ENCODE peak calls at places on chromosomes 7 and 10, in six cellular contexts. L, G, D, I, R and Z are unnamed samples.

GRCh38 chr10:69757553-69758309 is 44.0 kb upstream of the COL13A1 start:
- DNase-seq in I (no peak), D (peak; percentile 57), L (peak; percentile 34), G (peak; percentile 77), R (no peak), Z (no peak)

GRCh38 chr10:78905940-78906308 is 162.8 kb upstream of the ZMIZ1 start:
- DNase-seq in D (no peak), L (no peak), I (no peak), R (no peak), G (no peak), Z (no peak)

GRCh38 chr10:70404906-70405824 is 1.2 kb downstream of the EIF4EBP2 start:
- DNase-seq in R (peak; percentile 87), G (peak; percentile 88), I (peak; percentile 70), D (peak; percentile 95), L (peak; percentile 69), Z (no peak)

GRCh38 chr7:117895271-117895670 is 22.0 kb upstream of the CTTNBP2 start:
- DNase-seq in L (no peak), R (no peak), G (no peak), D (no peak), I (no peak), Z (no peak)

GRCh38 chr7:52506325-52506724 is 529.1 kb upstream of the POM121L12 start:
- DNase-seq in D (no peak), G (no peak), R (no peak), L (no peak), I (no peak), Z (no peak)

GRCh38 chr10:14757996-14758395 is 16.7 kb downstream of the FAM107B start:
- DNase-seq in I (no peak), G (no peak), D (no peak), R (no peak), L (no peak), Z (no peak)

GRCh38 chr7:123352957-123353356 is 153.2 kb upstream of the SLC13A1 start:
- DNase-seq in R (no peak), G (no peak), L (no peak), I (no peak), D (no peak), Z (no peak)

GRCh38 chr10:101005869-101006567 is 6.4 kb downstream of the LZTS2 start:
- DNase-seq in I (no peak), R (no peak), D (no peak), G (no peak), L (no peak), Z (no peak)

GRCh38 chr10:50874723-50875122 is 10.7 kb downstream of the A1CF start:
- DNase-seq in D (no peak), G (no peak), I (no peak), L (no peak), R (peak; percentile 66), Z (no peak)

GRCh38 chr10:13990918-13991317 is 339.8 kb downstream of the FRMD4A start:
- DNase-seq in I (no peak), L (no peak), D (no peak), R (no peak), G (peak; percentile 75), Z (no peak)

GRCh38 chr7:118218413-118219156 is 5.9 kb upstream of the ANKRD7 start:
- DNase-seq in D (no peak), I (no peak), L (no peak), G (no peak), R (no peak), Z (no peak)

GRCh38 chr7:159197066-159197975 is 52.7 kb upstream of the VIPR2 start:
- DNase-seq in G (peak; percentile 63), D (no peak), L (no peak), R (peak; percentile 43), I (no peak), Z (no peak)

GRCh38 chr10:31051703-31052102 is 20.0 kb upstream of the ZNF438 start:
- DNase-seq in R (no peak), L (no peak), G (no peak), D (no peak), I (no peak), Z (no peak)

GRCh38 chr10:91883549-91884542 is 25.4 kb downstream of the FGFBP3 start:
- DNase-seq in G (peak; percentile 57), I (peak; percentile 24), L (no peak), R (no peak), D (peak; percentile 67), Z (no peak)

GRCh38 chr10:86888585-86889381 is 68.6 kb downstream of the MMRN2 start:
- DNase-seq in I (no peak), L (no peak), D (no peak), G (no peak), R (no peak), Z (no peak)

GRCh38 chr7:130024390-130024789 is 26.8 kb downstream of the ZC3HC1 start:
- DNase-seq in R (no peak), L (no peak), G (no peak), D (no peak), I (no peak), Z (no peak)

GRCh38 chr7:727104-727805 is at the start of gene PRKAR1B:
- DNase-seq in I (no peak), L (no peak), G (no peak), D (no peak), R (peak; percentile 72), Z (no peak)

GRCh38 chr7:79452032-79452494 is 1.4 kb downstream of the MAGI2 start:
- DNase-seq in D (peak; percentile 95), L (peak; percentile 85), I (peak; percentile 84), R (peak; percentile 71), G (peak; percentile 95), Z (peak; percentile 25)

GRCh38 chr10:100186253-100186780 is 488 bp upstream of the ERLIN1 start:
- DNase-seq in D (peak; percentile 49), R (peak; percentile 56), G (peak; percentile 67), I (no peak), L (peak; percentile 38), Z (no peak)

GRCh38 chr10:11693376-11693775 is 48.8 kb upstream of the ECHDC3 start:
- DNase-seq in R (no peak), G (no peak), L (no peak), I (no peak), D (no peak), Z (no peak)

GRCh38 chr7:88693131-88693530 is 66.4 kb upstream of the ZNF804B start:
- DNase-seq in L (no peak), R (no peak), I (no peak), G (no peak), D (no peak), Z (no peak)

GRCh38 chr10:3494879-3495230 is 290.2 kb downstream of the KLF6 start:
- DNase-seq in L (no peak), I (no peak), R (no peak), D (no peak), G (no peak), Z (no peak)
- H3K4me3 ChIP-seq in L (no peak overlapping the region), I (no peak overlapping the region), R (no peak overlapping the region), D (peak overlapping the region; percentile 46), G (peak overlapping the region; percentile 14), Z (no peak overlapping the region)

GRCh38 chr7:135670179-135670578 is 7.9 kb downstream of the STMP1 start:
- DNase-seq in R (no peak), L (no peak), G (no peak), D (no peak), I (no peak), Z (no peak)
- H3K27ac ChIP-seq in R (no peak overlapping the region), L (no peak overlapping the region), G (no peak overlapping the region), D (peak overlapping the region; percentile 19), I (no peak overlapping the region), Z (no peak overlapping the region)

GRCh38 chr7:25856056-25856780 is 295.8 kb upstream of the NFE2L3 start:
- DNase-seq in G (no peak), D (peak; percentile 50), L (no peak), R (peak; percentile 47), I (no peak), Z (no peak)
- H3K27me3 ChIP-seq in G (no peaks in the 10 kb centered on the region), D (no peaks in the 10 kb centered on the region), L (peaks cover 89% of the 10 kb centered on the region), R (peaks cover 21% of the 10 kb centered on the region), I (peaks cover 100% of the 10 kb centered on the region), Z (peaks cover 43% of the 10 kb centered on the region)

DNA sequence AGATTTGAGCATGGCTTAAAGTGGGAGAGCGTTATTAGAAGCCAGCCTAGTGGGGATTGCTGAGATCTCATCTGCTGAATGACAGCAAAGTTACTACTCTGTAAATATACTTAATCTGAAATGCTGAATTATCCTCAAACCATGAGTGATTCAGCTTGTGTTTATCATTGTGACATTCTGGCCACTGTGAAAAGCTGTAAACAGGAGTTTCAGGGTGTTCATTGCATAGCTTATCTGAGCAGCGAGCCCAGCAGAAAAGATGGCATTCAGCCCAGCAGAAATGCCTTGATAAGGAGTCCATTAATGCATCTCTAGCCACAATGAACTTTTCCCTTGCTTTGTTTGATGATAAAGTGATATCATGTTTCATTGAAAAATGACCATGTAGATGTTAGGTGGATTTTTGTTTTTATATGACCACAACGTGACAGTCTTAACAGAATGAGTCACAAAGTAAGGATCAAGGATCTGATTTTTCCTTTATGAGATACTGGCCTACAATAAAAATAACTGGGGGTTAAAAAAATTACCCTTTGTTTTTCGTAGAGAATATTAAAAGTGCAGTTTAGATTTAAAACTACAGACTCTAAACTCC is 7.8 kb downstream of the TES start:
- DNase-seq in L (peak; percentile 55), I (no peak), D (no peak), G (no peak), R (no peak), Z (no peak)
- H3K4me3 ChIP-seq in L (no peak overlapping the region), I (no peak overlapping the region), D (no peak overlapping the region), G (no peak overlapping the region), R (no peak overlapping the region), Z (no peak overlapping the region)

GRCh38 chr7:90751595-90751994 is 155.5 kb downstream of the CDK14 start:
- DNase-seq in G (no peak), R (no peak), I (no peak), L (no peak), D (no peak), Z (no peak)
- H3K27ac ChIP-seq in G (no peak overlapping the region), R (no peak overlapping the region), I (no peak overlapping the region), L (no peak overlapping the region), D (no peak overlapping the region), Z (no peak overlapping the region)

GRCh38 chr10:22345301-22346086 is at the start of gene SPAG6:
- DNase-seq in L (peak; percentile 61), R (peak; percentile 58), D (no peak), G (peak; percentile 82), I (no peak), Z (no peak)
- H3K27me3 ChIP-seq in L (peaks cover 39% of the 10 kb centered on the region), R (peaks cover 58% of the 10 kb centered on the region), D (peaks cover 12% of the 10 kb centered on the region), G (no peaks in the 10 kb centered on the region), I (peaks cover 63% of the 10 kb centered on the region), Z (peaks cover 41% of the 10 kb centered on the region)